ENCODE peak calls at places on chromosomes 6 and 20, in six cellular contexts. I is skeletal muscle cell, N is amygdala, J is HFFc6, X is erythroblast, Q is RWPE1. V is an unnamed sample.

GRCh38 chr6:71028236-71028876 is 71.5 kb upstream of the B3GAT2 start:
- DNase-seq in Q (no peak), N (no peak), X (no peak), J (no peak), I (no peak), V (no peak)

GRCh38 chr6:137001287-137001976 is 43.3 kb downstream of the IL20RA start:
- DNase-seq in N (no peak), I (no peak), Q (peak; percentile 86), X (no peak), J (no peak), V (no peak)

GRCh38 chr20:44118185-44119034 is 68.6 kb downstream of the JPH2 start:
- DNase-seq in Q (no peak), X (no peak), N (no peak), I (no peak), J (no peak), V (no peak)

GRCh38 chr20:34921436-34921835 is 34.2 kb downstream of the GSS start:
- DNase-seq in I (no peak), Q (no peak), X (no peak), N (no peak), J (no peak), V (no peak)

GRCh38 chr20:32189691-32190607 is 17.6 kb downstream of the PLAGL2 start:
- DNase-seq in X (peak; percentile 49), Q (no peak), J (no peak), I (no peak), N (no peak), V (peak; percentile 92)

GRCh38 chr6:54252916-54253315 is 55.3 kb upstream of the TINAG start:
- DNase-seq in I (no peak), J (no peak), N (no peak), X (no peak), Q (no peak), V (no peak)

GRCh38 chr6:93592417-93592816 is 173.1 kb upstream of the EPHA7 start:
- DNase-seq in J (no peak), Q (no peak), N (no peak), I (no peak), X (no peak), V (no peak)

GRCh38 chr6:5099537-5099936 is 14.4 kb downstream of the PPP1R3G start:
- DNase-seq in J (no peak), N (no peak), I (no peak), X (no peak), Q (no peak), V (no peak)

GRCh38 chr20:32482251-32483220 is 102.6 kb downstream of the NOL4L start:
- DNase-seq in J (no peak), N (no peak), X (no peak), Q (no peak), I (no peak), V (peak; percentile 73)

GRCh38 chr20:48807051-48807450 is 20.7 kb downstream of the PREX1 start:
- DNase-seq in X (peak; percentile 37), J (no peak), N (no peak), Q (no peak), I (no peak), V (no peak)

GRCh38 chr20:36110936-36111445 is 43.5 kb upstream of the EPB41L1 start:
- DNase-seq in N (no peak), J (no peak), Q (no peak), I (no peak), X (no peak), V (no peak)

GRCh38 chr6:28802417-28803336 is 121.1 kb downstream of the TRIM27 start:
- DNase-seq in I (no peak), X (peak; percentile 63), Q (peak; percentile 42), N (no peak), J (peak; percentile 91), V (no peak)

GRCh38 chr20:57378107-57378506 is 13.1 kb upstream of the RBM38 start:
- DNase-seq in N (no peak), J (no peak), X (no peak), Q (no peak), I (no peak), V (no peak)

GRCh38 chr6:57303931-57304681 is 13.3 kb upstream of the PRIM2 start:
- DNase-seq in J (no peak), I (peak; percentile 59), N (no peak), X (peak; percentile 3), Q (no peak), V (peak; percentile 37)

GRCh38 chr20:58950603-58951002 is 30.5 kb upstream of the NELFCD start:
- DNase-seq in X (peak; percentile 7), I (no peak), J (no peak), Q (no peak), N (no peak), V (no peak)

GRCh38 chr6:150183105-150183504 is 40.3 kb downstream of the PPP1R14C start:
- DNase-seq in N (no peak), I (no peak), J (no peak), X (no peak), Q (no peak), V (no peak)

GRCh38 chr20:41175201-41175651 is 37.9 kb downstream of the PLCG1 start:
- DNase-seq in X (no peak), I (no peak), J (no peak), N (no peak), Q (no peak), V (no peak)

GRCh38 chr6:46052479-46052878 is 36.8 kb upstream of the CLIC5 start:
- DNase-seq in N (no peak), Q (no peak), I (no peak), X (no peak), J (no peak), V (no peak)

GRCh38 chr6:169324661-169325459 is 71.2 kb upstream of the THBS2 start:
- DNase-seq in X (no peak), N (no peak), I (no peak), Q (no peak), J (no peak), V (no peak)

GRCh38 chr6:71420693-71421328 is 132.2 kb downstream of the OGFRL1 start:
- DNase-seq in X (peak; percentile 44), N (peak; percentile 84), I (peak; percentile 81), J (peak; percentile 93), Q (peak; percentile 97), V (peak; percentile 92)

GRCh38 chr20:47280228-47280627 is 76.3 kb downstream of the ZMYND8 start:
- DNase-seq in X (no peak), Q (no peak), N (no peak), J (no peak), I (no peak), V (no peak)

GRCh38 chr6:119037941-119038623 is 40.4 kb downstream of the FAM184A start:
- DNase-seq in X (peak; percentile 81), I (no peak), N (no peak), J (no peak), Q (no peak), V (no peak)

GRCh38 chr6:104095661-104096416 is 763.9 kb downstream of the HACE1 start:
- DNase-seq in I (no peak), X (no peak), N (no peak), Q (no peak), J (no peak), V (no peak)

GRCh38 chr20:1423625-1424106 is 30.8 kb upstream of the FKBP1A start:
- DNase-seq in J (peak; percentile 30), X (peak; percentile 52), I (peak; percentile 41), N (no peak), Q (no peak), V (no peak)

GRCh38 chr6:169175360-169175887 is 78.2 kb downstream of the THBS2 start:
- DNase-seq in I (no peak), J (no peak), X (no peak), N (no peak), Q (no peak), V (no peak)

GRCh38 chr6:41367700-41368099 is 32.3 kb downstream of the NCR2 start:
- DNase-seq in N (peak; percentile 60), Q (peak; percentile 68), X (no peak), I (peak; percentile 7), J (peak; percentile 25), V (peak; percentile 85)

GRCh38 chr20:44963325-44964215 is 2.7 kb upstream of the STK4 start:
- DNase-seq in I (no peak), X (no peak), Q (no peak), J (no peak), N (no peak), V (no peak)

GRCh38 chr20:43914697-43915208 is at the start of gene TOX2:
- DNase-seq in J (peak; percentile 30), Q (peak; percentile 80), I (no peak), N (no peak), X (no peak), V (peak; percentile 96)

GRCh38 chr20:14700641-14700965 is 363.2 kb upstream of the FLRT3 start:
- DNase-seq in I (peak; percentile 13), J (no peak), X (no peak), N (no peak), Q (peak; percentile 28), V (no peak)

GRCh38 chr6:170529839-170530520 is 23.1 kb downstream of the PSMB1 start:
- DNase-seq in X (peak; percentile 63), J (peak; percentile 58), I (no peak), N (peak; percentile 81), Q (peak; percentile 79), V (peak; percentile 70)

GRCh38 chr6:29451471-29452193 is 5.2 kb downstream of the OR11A1 start:
- DNase-seq in Q (peak; percentile 8), J (peak; percentile 15), X (peak; percentile 12), N (no peak), I (no peak), V (no peak)

GRCh38 chr6:154865291-154865690 is 129.8 kb upstream of the TIAM2 start:
- DNase-seq in I (no peak), N (no peak), J (no peak), X (no peak), Q (no peak), V (no peak)

GRCh38 chr6:129643968-129644367 is 66.0 kb downstream of the ARHGAP18 start:
- DNase-seq in Q (no peak), X (no peak), I (no peak), N (no peak), J (no peak), V (no peak)

GRCh38 chr6:87589693-87590416 is at the start of the genes ORC3 and RARS2:
- DNase-seq in N (peak; percentile 94), Q (peak; percentile 98), X (peak; percentile 96), J (peak; percentile 93), I (peak; percentile 82), V (peak; percentile 95)

GRCh38 chr20:51529027-51529749 is 13.3 kb downstream of the NFATC2 start:
- DNase-seq in X (peak; percentile 77), N (no peak), Q (no peak), J (peak; percentile 62), I (no peak), V (no peak)